ENCODE peak calls at places on chromosomes 7 and 10, in six cellular contexts. M is foreskin keratinocyte, W is spleen, X is colonic mucosa, Y is neural progenitor cell, Z is body of pancreas. J is an unnamed sample. For H3K4me1, the result is how much of the 10 kb centered on the place peaks cover.

GRCh38 chr10:50739618-50740350 is at the start of gene ASAH2B:
- DNase-seq in M (peak), W (peak), X (peak), Y (peak), Z (peak), J (peak)

GRCh38 chr10:77386833-77387232 is 250.8 kb downstream of the KCNMA1 start:
- DNase-seq in M (no peak), W (no peak), X (no peak), Y (no peak), Z (no peak), J (no peak)

GRCh38 chr7:105673367-105674188 is 92.3 kb upstream of the EFCAB10 start:
- DNase-seq in M (no peak), W (no peak), X (peak), Y (no peak), Z (peak), J (peak)

GRCh38 chr7:105141068-105141467 is 127.1 kb downstream of the KMT2E start:
- DNase-seq in M (no peak), W (no peak), X (no peak), Y (peak), Z (no peak), J (no peak)

GRCh38 chr7:88523645-88524044 is 217.0 kb upstream of the STEAP4 start:
- DNase-seq in M (no peak), W (no peak), X (no peak), Y (no peak), Z (no peak), J (no peak)

GRCh38 chr7:101172854-101173751 is 7.0 kb downstream of the NAT16 start:
- DNase-seq in M (no peak), W (no peak), X (peak), Y (no peak), Z (peak), J (peak)

GRCh38 chr7:88888684-88889083 is 93.1 kb upstream of the TEX47 start:
- DNase-seq in M (peak), W (no peak), X (no peak), Y (no peak), Z (no peak), J (no peak)

GRCh38 chr7:68324621-68325020 is 1273.7 kb upstream of the AUTS2 start:
- DNase-seq in M (no peak), W (no peak), X (no peak), Y (no peak), Z (no peak), J (no peak)

GRCh38 chr7:50921114-50921513 is 138.4 kb upstream of the GRB10 start:
- DNase-seq in M (no peak), W (no peak), X (no peak), Y (no peak), Z (no peak), J (no peak)

GRCh38 chr10:110013615-110014293 is 6.0 kb downstream of the ADD3 start:
- DNase-seq in M (peak), W (no peak), X (no peak), Y (no peak), Z (no peak), J (no peak)

GRCh38 chr10:5449823-5450222 is 37.5 kb downstream of the NET1 start:
- DNase-seq in M (peak), W (no peak), X (no peak), Y (peak), Z (no peak), J (no peak)

GRCh38 chr10:1434912-1435692 is 302.2 kb downstream of the ADARB2 start:
- DNase-seq in M (no peak), W (no peak), X (no peak), Y (peak), Z (no peak), J (no peak)

GRCh38 chr7:43914795-43915194 is 8.4 kb upstream of the URGCP start:
- DNase-seq in M (no peak), W (no peak), X (no peak), Y (no peak), Z (no peak), J (no peak)

GRCh38 chr7:50149364-50149763 is 56.3 kb upstream of the ZPBP start:
- DNase-seq in M (no peak), W (no peak), X (no peak), Y (no peak), Z (no peak), J (no peak)

GRCh38 chr7:75772081-75773077 is at the start of gene CCL26:
- DNase-seq in M (no peak), W (no peak), X (peak), Y (no peak), Z (peak), J (no peak)

GRCh38 chr10:21261705-21262285 is 263.7 kb downstream of the SKIDA1 start:
- DNase-seq in M (no peak), W (peak), X (no peak), Y (peak), Z (no peak), J (no peak)

GRCh38 chr10:14009315-14010082 is 321.2 kb downstream of the FRMD4A start:
- DNase-seq in M (no peak), W (no peak), X (no peak), Y (no peak), Z (no peak), J (no peak)

GRCh38 chr10:119203006-119203405 is 4.4 kb upstream of the GRK5 start:
- DNase-seq in M (no peak), W (no peak), X (no peak), Y (no peak), Z (no peak), J (no peak)

GRCh38 chr10:102306006-102306405 is 60.7 kb downstream of the GBF1 start:
- DNase-seq in M (no peak), W (no peak), X (no peak), Y (no peak), Z (no peak), J (no peak)

GRCh38 chr10:71357792-71358265 is 38.8 kb downstream of the SLC29A3 start:
- DNase-seq in M (no peak), W (no peak), X (no peak), Y (no peak), Z (no peak), J (no peak)

GRCh38 chr7:128366290-128366689 is 4.8 kb upstream of the PRRT4 start:
- DNase-seq in M (peak), W (no peak), X (no peak), Y (no peak), Z (no peak), J (no peak)

GRCh38 chr10:76396126-76396525 is 964.7 kb downstream of the LRMDA start:
- DNase-seq in M (no peak), W (no peak), X (no peak), Y (no peak), Z (no peak), J (no peak)

GRCh38 chr7:119783799-119784198 is 489.2 kb upstream of the KCND2 start:
- DNase-seq in M (peak), W (no peak), X (no peak), Y (no peak), Z (peak), J (no peak)

GRCh38 chr10:119824299-119824698 is 48.3 kb downstream of the MCMBP start:
- DNase-seq in M (no peak), W (no peak), X (no peak), Y (no peak), Z (no peak), J (no peak)

GRCh38 chr7:87476179-87476557 is 688 bp upstream of the ABCB4 start:
- DNase-seq in M (no peak), W (no peak), X (no peak), Y (no peak), Z (no peak), J (no peak)

GRCh38 chr10:60394444-60394843 is 4.8 kb upstream of the ANK3 start:
- DNase-seq in M (no peak), W (no peak), X (no peak), Y (no peak), Z (no peak), J (no peak)

GRCh38 chr10:31953080-31953479 is 24.4 kb upstream of the ARHGAP12 start:
- DNase-seq in M (no peak), W (no peak), X (no peak), Y (no peak), Z (no peak), J (no peak)

GRCh38 chr10:18689498-18689897 is 30.3 kb downstream of the ARL5B start:
- DNase-seq in M (no peak), W (no peak), X (no peak), Y (peak), Z (no peak), J (no peak)

GRCh38 chr10:27158421-27158820 is 3.3 kb downstream of the MASTL start:
- DNase-seq in M (no peak), W (no peak), X (no peak), Y (no peak), Z (no peak), J (no peak)

GRCh38 chr10:62422068-62422590 is 48.0 kb downstream of the ZNF365 start:
- DNase-seq in M (peak), W (no peak), X (no peak), Y (no peak), Z (no peak), J (no peak)

GRCh38 chr10:101236376-101237079 is 7.3 kb upstream of the LBX1 start:
- DNase-seq in M (no peak), W (no peak), X (no peak), Y (peak), Z (no peak), J (no peak)

GRCh38 chr7:97576043-97576442 is 155.8 kb upstream of the TAC1 start:
- DNase-seq in M (no peak), W (no peak), X (no peak), Y (peak), Z (no peak), J (no peak)

GRCh38 chr7:87574630-87575029 is 26.1 kb downstream of the ABCB1 start:
- DNase-seq in M (no peak), W (no peak), X (no peak), Y (no peak), Z (no peak), J (no peak)

GRCh38 chr10:85043207-85043606 is 714.8 kb downstream of the CCSER2 start:
- DNase-seq in M (no peak), W (no peak), X (no peak), Y (peak), Z (no peak), J (no peak)

GRCh38 chr10:132916421-132916841 is 25.9 kb downstream of the CFAP46 start:
- DNase-seq in M (no peak), W (peak), X (no peak), Y (no peak), Z (no peak), J (peak)

GRCh38 chr7:158407581-158408331 is 179.9 kb downstream of the PTPRN2 start:
- DNase-seq in M (no peak), W (peak), X (no peak), Y (peak), Z (no peak), J (peak)

GRCh38 chr10:56181607-56182006 is 179.5 kb downstream of the ZWINT start:
- DNase-seq in M (no peak), W (no peak), X (no peak), Y (no peak), Z (no peak), J (no peak)

GRCh38 chr7:124033093-124033806 is 383 bp upstream of the TMEM229A start:
- DNase-seq in M (no peak), W (no peak), X (no peak), Y (peak), Z (peak), J (peak)

GRCh38 chr7:76326646-76327233 is 24.3 kb downstream of the HSPB1 start:
- DNase-seq in M (no peak), W (no peak), X (no peak), Y (no peak), Z (no peak), J (no peak)

GRCh38 chr10:68067029-68067428 is 8.1 kb downstream of the HERC4 start:
- DNase-seq in M (no peak), W (no peak), X (no peak), Y (no peak), Z (no peak), J (no peak)
- H3K27ac ChIP-seq in M (no peak), W (no peak), X (no peak), Y (no peak), Z (no peak), J (no peak)

GRCh38 chr7:23347682-23348180 is 48.6 kb downstream of the MALSU1 start:
- DNase-seq in M (peak), W (no peak), X (no peak), Y (no peak), Z (no peak), J (no peak)
- H3K4me1 ChIP-seq in M (under half), W (under half), X (under half), Y (half or more), Z (under half), J (under half)

DNA sequence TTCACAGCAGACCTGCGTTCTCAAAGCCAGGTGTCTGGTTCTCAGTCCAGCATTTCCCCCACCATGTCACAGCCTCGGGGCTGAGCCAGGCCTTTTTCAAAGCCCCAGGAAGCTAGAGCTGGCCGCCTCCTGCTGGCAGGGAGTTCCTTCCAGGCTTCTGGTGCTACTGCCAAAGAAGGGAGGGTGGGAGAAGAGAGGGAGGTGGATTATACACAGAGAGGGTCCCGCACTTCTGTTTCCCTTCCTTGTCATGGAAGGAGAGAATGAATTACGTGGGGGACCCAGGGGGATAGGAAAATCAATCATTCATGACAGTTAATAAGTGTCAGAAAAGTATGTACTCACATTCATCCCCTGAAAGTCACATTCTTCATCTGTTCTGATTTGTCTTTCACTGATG is 600 bp upstream of the LGI1 start:
- DNase-seq in M (no peak), W (no peak), X (no peak), Y (peak), Z (no peak), J (no peak)
- TF ChIP-seq CTCF in M (no peak), W (no peak), X (no peak), Y (no peak), Z (no peak), J (no peak)

GRCh38 chr10:43304687-43305333 is 37.9 kb upstream of the RASGEF1A start:
- DNase-seq in M (no peak), W (peak), X (peak), Y (peak), Z (peak), J (peak)
- H3K27ac ChIP-seq in M (no peak), W (peak), X (no peak), Y (no peak), Z (no peak), J (peak)

GRCh38 chr7:17709127-17709526 is 231.2 kb downstream of the SNX13 start:
- DNase-seq in M (no peak), W (no peak), X (no peak), Y (no peak), Z (no peak), J (no peak)
- H3K4me1 ChIP-seq in M (under half), W (under half), X (under half), Y (under half), Z (under half), J (under half)

GRCh38 chr10:124461642-124462347 is at the start of gene LHPP:
- DNase-seq in M (peak), W (peak), X (peak), Y (peak), Z (peak), J (peak)
- TF ChIP-seq CTCF in M (peak), W (peak), X (peak), Y (peak), Z (peak), J (peak)

GRCh38 chr7:99828818-99829217 is 1.0 kb downstream of the CYP3A43 start:
- DNase-seq in M (no peak), W (no peak), X (no peak), Y (no peak), Z (no peak), J (no peak)
- H3K27ac ChIP-seq in M (no peak), W (no peak), X (no peak), Y (no peak), Z (peak), J (no peak)

GRCh38 chr7:92614586-92615237 is 24.5 kb upstream of the FAM133B start:
- DNase-seq in M (no peak), W (no peak), X (no peak), Y (no peak), Z (no peak), J (no peak)
- H3K4me1 ChIP-seq in M (under half), W (under half), X (under half), Y (under half), Z (under half), J (under half)

J was measured in upper lobe of right lung.